ENCODE peak calls at places on chromosome 22, in eight cellular contexts. G is GM23248; F is GM03348; Q is RPMI8226; C is fibroblast of mammary gland; K is LNCaP clone FGC; H is effector memory CD8-positive, alpha-beta T cell; D is myocyte. V is an unnamed sample.

GRCh38 chr22:44837481-44837880 is 85.1 kb downstream of the ARHGAP8 start:
- DNase-seq in G (no peak), F (no peak), Q (no peak), C (no peak), K (no peak), H (no peak), D (no peak), V (peak; percentile 25)

GRCh38 chr22:17672417-17672991 is 33.9 kb downstream of the BCL2L13 start:
- DNase-seq in G (no peak), F (no peak), Q (no peak), C (no peak), K (no peak), H (no peak), D (peak; percentile 24), V (no peak)

GRCh38 chr22:17786435-17787158 is 12.3 kb upstream of the BID start:
- DNase-seq in G (peak; percentile 60), F (no peak), Q (no peak), C (peak; percentile 71), K (no peak), H (no peak), D (peak; percentile 97), V (peak; percentile 80)

GRCh38 chr22:46780453-46780852 is 18.0 kb downstream of the TBC1D22A start:
- DNase-seq in G (no peak), F (no peak), Q (no peak), C (no peak), K (no peak), H (no peak), D (no peak), V (no peak)

GRCh38 chr22:26679003-26679629 is 21.7 kb downstream of the MIAT start:
- DNase-seq in G (peak; percentile 81), F (peak; percentile 85), Q (peak; percentile 76), C (peak; percentile 72), K (peak; percentile 19), H (peak; percentile 75), D (peak; percentile 79), V (peak; percentile 70)

GRCh38 chr22:32967285-32968101 is 90.7 kb downstream of the SYN3 start:
- DNase-seq in G (no peak), F (no peak), Q (no peak), C (no peak), K (no peak), H (no peak), D (no peak), V (no peak)

GRCh38 chr22:25746012-25746373 is 4.0 kb downstream of the MYO18B start:
- DNase-seq in G (peak; percentile 66), F (no peak), Q (no peak), C (peak; percentile 82), K (no peak), H (no peak), D (no peak), V (no peak)

GRCh38 chr22:19058713-19059451 is 63.3 kb downstream of the DGCR2 start:
- DNase-seq in G (no peak), F (no peak), Q (no peak), C (no peak), K (no peak), H (no peak), D (no peak), V (no peak)

GRCh38 chr22:25709758-25710157 is 32.2 kb upstream of the MYO18B start:
- DNase-seq in G (no peak), F (no peak), Q (no peak), C (no peak), K (peak; percentile 30), H (no peak), D (no peak), V (no peak)